ENCODE peak calls at places on chromosomes 6 and 20, in four cellular contexts. U is NCI-H2171 treated with DMSO at 0.1 percent for 48 hours, N is H54, C is LoVo. D is an unnamed sample.
A peak's percentile ranks its signal among the peaks of the same experiment; 100 is the strongest.

GRCh38 chr20:3172933-3173581 is at the start of gene LZTS3:
- DNase-seq in U (peak; percentile 84), N (peak; percentile 94), C (peak; percentile 56), D (peak; percentile 68)

GRCh38 chr20:18712877-18713276 is 100.7 kb upstream of the SCP2D1 start:
- DNase-seq in U (no peak), N (no peak), C (no peak), D (no peak)

GRCh38 chr6:150613269-150613668 is 13.6 kb downstream of the PLEKHG1 start:
- DNase-seq in U (no peak), N (no peak), C (no peak), D (no peak)

GRCh38 chr6:139654888-139655782 is 280.7 kb upstream of the CITED2 start:
- DNase-seq in U (no peak), N (no peak), C (no peak), D (peak; percentile 22)

GRCh38 chr6:104460759-104461530 is 398.8 kb downstream of the HACE1 start:
- DNase-seq in U (no peak), N (no peak), C (no peak), D (no peak)

GRCh38 chr20:24502184-24502583 is 32.8 kb downstream of the SYNDIG1 start:
- DNase-seq in U (peak; percentile 52), N (peak; percentile 28), C (no peak), D (no peak)

GRCh38 chr20:13251556-13251955 is 30.5 kb downstream of the ISM1 start:
- DNase-seq in U (no peak), N (no peak), C (no peak), D (no peak)

GRCh38 chr6:111662794-111663231 is 57.1 kb upstream of the TRAF3IP2 start:
- DNase-seq in U (no peak), N (no peak), C (no peak), D (no peak)

GRCh38 chr20:38873050-38873581 is 53.1 kb upstream of the FAM83D start:
- DNase-seq in U (no peak), N (no peak), C (no peak), D (no peak)

GRCh38 chr6:53579338-53579737 is 34.4 kb upstream of the GCLC start:
- DNase-seq in U (no peak), N (no peak), C (no peak), D (no peak)